ENCODE peak calls at places on chromosomes 3 and 15, in six cellular contexts. V, H, E, T, I and J are unnamed samples.

GRCh38 chr15:71733122-71733521 is 77.2 kb upstream of the NR2E3 start:
- DNase-seq in V (no peak), H (no peak), E (no peak), T (no peak), I (no peak), J (no peak)

GRCh38 chr3:66153961-66154923 is 66.6 kb upstream of the SLC25A26 start:
- DNase-seq in V (no peak), H (peak), E (no peak), T (peak), I (no peak), J (no peak)

GRCh38 chr3:135973846-135974245 is 8.3 kb downstream of the PPP2R3A start:
- DNase-seq in V (no peak), H (no peak), E (no peak), T (no peak), I (no peak), J (no peak)

GRCh38 chr3:39420537-39420936 is 14.0 kb downstream of the RPSA start:
- DNase-seq in V (no peak), H (no peak), E (no peak), T (no peak), I (no peak), J (no peak)

GRCh38 chr15:41917767-41918430 is 24.0 kb upstream of the SPTBN5 start:
- DNase-seq in V (no peak), H (no peak), E (no peak), T (peak), I (peak), J (peak)

GRCh38 chr15:71195242-71195641 is 80.0 kb downstream of the THSD4 start:
- DNase-seq in V (no peak), H (no peak), E (no peak), T (peak), I (peak), J (no peak)

GRCh38 chr15:84034831-84035753 is 200.5 kb upstream of the GOLGA6L4 start:
- DNase-seq in V (peak), H (no peak), E (peak), T (peak), I (peak), J (no peak)

GRCh38 chr15:74780983-74781672 is 752 bp upstream of the CSK start:
- DNase-seq in V (peak), H (peak), E (no peak), T (peak), I (peak), J (peak)

GRCh38 chr3:66041116-66041515 is 2.4 kb upstream of the MAGI1 start:
- DNase-seq in V (no peak), H (no peak), E (no peak), T (peak), I (no peak), J (no peak)

GRCh38 chr15:29864501-29864900 is 42.2 kb upstream of the TJP1 start:
- DNase-seq in V (no peak), H (no peak), E (no peak), T (no peak), I (no peak), J (no peak)

GRCh38 chr3:129132097-129132866 is 10.7 kb upstream of the RAB43 start:
- DNase-seq in V (no peak), H (no peak), E (no peak), T (no peak), I (no peak), J (no peak)

GRCh38 chr3:105982207-105982606 is 113.4 kb upstream of the CBLB start:
- DNase-seq in V (no peak), H (no peak), E (no peak), T (no peak), I (no peak), J (no peak)

GRCh38 chr3:48425281-48425812 is 4.5 kb downstream of the PLXNB1 start:
- DNase-seq in V (no peak), H (no peak), E (no peak), T (no peak), I (no peak), J (no peak)

GRCh38 chr15:81450721-81451120 is 76.7 kb upstream of the TMC3 start:
- DNase-seq in V (no peak), H (no peak), E (no peak), T (no peak), I (no peak), J (no peak)

GRCh38 chr3:13050446-13050845 is 22.8 kb downstream of the IQSEC1 start:
- DNase-seq in V (no peak), H (no peak), E (no peak), T (no peak), I (no peak), J (no peak)

GRCh38 chr15:97081666-97082226 is 751.2 kb downstream of the NR2F2 start:
- DNase-seq in V (no peak), H (no peak), E (no peak), T (no peak), I (no peak), J (peak)

GRCh38 chr3:14555835-14556234 is 15.7 kb upstream of the GRIP2 start:
- DNase-seq in V (peak), H (no peak), E (no peak), T (no peak), I (peak), J (no peak)

GRCh38 chr3:77449459-77449858 is 409.6 kb downstream of the ROBO2 start:
- DNase-seq in V (no peak), H (no peak), E (no peak), T (no peak), I (no peak), J (no peak)

GRCh38 chr15:92636950-92637481 is 18.6 kb downstream of the FAM174B start:
- DNase-seq in V (peak), H (no peak), E (no peak), T (no peak), I (peak), J (peak)

GRCh38 chr15:92638709-92639365 is 16.7 kb downstream of the FAM174B start:
- DNase-seq in V (no peak), H (no peak), E (no peak), T (no peak), I (no peak), J (peak)

GRCh38 chr15:92636401-92636949 is 19.1 kb downstream of the FAM174B start:
- DNase-seq in V (no peak), H (no peak), E (no peak), T (no peak), I (no peak), J (no peak)

GRCh38 chr15:92638291-92638708 is 17.3 kb downstream of the FAM174B start:
- DNase-seq in V (peak), H (no peak), E (peak), T (peak), I (peak), J (peak)

GRCh38 chr15:92637621-92638020 is 18.0 kb downstream of the FAM174B start:
- DNase-seq in V (no peak), H (no peak), E (no peak), T (no peak), I (no peak), J (no peak)
- H3K4me3 ChIP-seq in V (no peak), H (no peak), E (no peak), T (no peak), I (no peak), J (no peak)

GRCh38 chr3:33099701-33100100 is 2.8 kb upstream of the GLB1 start:
- DNase-seq in V (no peak), H (no peak), E (no peak), T (no peak), I (no peak), J (no peak)
- H3K4me3 ChIP-seq in V (no peak), H (no peak), E (no peak), T (no peak), I (no peak), J (no peak)

DNA sequence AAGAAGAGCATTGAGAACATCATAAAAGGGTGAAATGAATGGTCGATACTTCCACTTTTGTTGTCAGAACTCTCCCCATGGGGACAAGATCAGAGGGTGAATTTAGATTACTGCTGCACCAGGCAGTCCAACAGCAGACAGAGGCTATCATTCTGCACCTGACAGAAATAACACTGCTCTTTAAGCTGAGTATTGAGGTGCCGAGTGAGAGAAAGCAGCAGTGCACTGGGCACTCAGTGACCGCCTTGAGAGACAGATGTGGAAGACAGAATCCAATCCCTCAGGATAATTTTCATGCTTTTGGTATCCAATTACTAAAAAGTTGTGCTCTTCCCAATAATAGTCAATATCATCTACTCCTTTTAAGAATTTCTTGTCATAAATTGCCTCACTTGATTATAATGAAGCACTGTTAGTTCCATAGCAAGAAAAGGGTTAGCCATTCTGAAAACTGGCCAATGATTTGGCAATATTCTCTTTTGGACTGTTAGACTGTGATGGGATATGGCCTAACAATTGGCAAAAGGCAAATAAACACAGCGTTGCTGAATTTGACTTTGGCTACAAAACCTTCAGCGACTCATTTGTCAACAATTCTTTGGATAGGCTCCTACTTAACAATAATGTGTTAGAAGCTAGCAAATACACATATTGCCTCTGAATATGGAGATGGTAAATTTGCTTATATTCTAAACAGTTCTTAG is 5.5 kb downstream of the FGF7 start:
- DNase-seq in V (no peak), H (no peak), E (no peak), T (peak), I (no peak), J (no peak)
- H3K4me3 ChIP-seq in V (no peak), H (no peak), E (no peak), T (peak), I (no peak), J (no peak)

GRCh38 chr15:82995938-82996337 is 9.9 kb downstream of the RAMAC start:
- DNase-seq in V (no peak), H (no peak), E (no peak), T (peak), I (peak), J (no peak)
- H3K4me3 ChIP-seq in V (no peak), H (no peak), E (no peak), T (no peak), I (no peak), J (no peak)

GRCh38 chr3:197028711-197029510 is 706 bp downstream of the MELTF start:
- DNase-seq in V (no peak), H (peak), E (no peak), T (no peak), I (no peak), J (no peak)
- H3K4me3 ChIP-seq in V (no peak), H (peak), E (peak), T (peak), I (peak), J (peak)

DNA sequence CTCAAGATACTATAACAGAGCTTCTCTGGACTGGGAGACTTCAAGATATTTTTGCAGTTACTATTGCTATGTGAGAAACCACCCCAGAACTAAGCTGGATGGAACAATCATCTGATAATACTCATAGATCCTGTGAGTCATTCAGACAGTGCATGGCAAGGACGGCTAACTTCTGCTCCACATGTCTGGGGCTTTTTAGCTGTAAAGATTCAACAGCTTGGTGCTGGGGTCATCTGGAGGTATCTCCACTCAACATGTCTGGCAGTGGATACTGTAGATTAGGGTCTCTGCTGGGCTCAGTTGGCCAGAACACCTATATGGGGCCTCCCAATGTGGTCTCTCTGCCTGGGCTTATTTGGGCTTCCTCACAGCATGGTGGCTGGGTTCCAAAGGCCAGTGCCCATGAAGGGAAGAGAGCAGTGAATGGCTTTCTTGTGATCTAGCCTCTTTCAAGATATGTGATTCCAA is 117.3 kb upstream of the SLC7A14 start:
- DNase-seq in V (no peak), H (no peak), E (peak), T (peak), I (peak), J (no peak)
- H3K4me3 ChIP-seq in V (no peak), H (no peak), E (no peak), T (no peak), I (no peak), J (no peak)

GRCh38 chr3:125317761-125318496 is 57.2 kb downstream of the ZNF148 start:
- DNase-seq in V (no peak), H (no peak), E (no peak), T (no peak), I (peak), J (no peak)
- H3K4me3 ChIP-seq in V (no peak), H (no peak), E (no peak), T (no peak), I (no peak), J (no peak)

DNA sequence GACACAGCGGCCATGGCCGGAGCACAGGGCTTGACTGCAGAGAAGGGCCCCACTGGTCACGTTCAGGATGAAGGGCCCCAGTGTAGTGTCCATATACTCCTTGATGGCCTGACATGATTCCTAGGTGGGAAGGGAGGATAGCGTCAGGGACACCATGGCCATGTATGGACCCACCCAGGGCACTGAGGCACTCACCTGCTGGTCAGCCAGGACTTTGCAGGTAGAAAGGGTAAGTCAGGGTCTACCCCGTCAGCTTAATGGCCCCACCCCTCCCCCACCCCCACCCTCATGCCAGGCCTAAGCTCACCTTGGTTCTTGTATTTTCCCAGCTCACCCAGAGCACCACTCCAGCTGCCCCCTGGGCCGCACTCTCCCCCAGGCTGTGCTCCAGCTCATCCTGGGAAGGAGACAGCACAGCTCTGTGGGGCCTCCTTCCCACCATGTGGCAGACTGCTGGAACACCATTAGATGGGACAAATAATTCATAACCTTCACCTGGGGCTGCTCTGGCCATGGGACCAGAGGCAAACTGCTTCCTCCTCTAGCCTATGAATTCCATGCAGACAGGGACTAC is 1.6 kb upstream of the HYAL3 start:
- DNase-seq in V (no peak), H (no peak), E (no peak), T (no peak), I (no peak), J (no peak)
- H3K4me3 ChIP-seq in V (no peak), H (no peak), E (no peak), T (no peak), I (no peak), J (no peak)

GRCh38 chr3:140843656-140844055 is 98.0 kb upstream of the SLC25A36 start:
- DNase-seq in V (no peak), H (no peak), E (no peak), T (no peak), I (no peak), J (no peak)
- H3K4me3 ChIP-seq in V (no peak), H (no peak), E (no peak), T (no peak), I (no peak), J (no peak)